ENCODE peak calls at places on chromosomes 16 and 17, in five cellular contexts. L is GM12878, W is IMR-90, G is A549, R is HepG2. P is an unnamed sample.

GRCh38 chr17:16129441-16129840 is 85.9 kb downstream of the NCOR1 start:
- DNase-seq in L (no peak), W (no peak), G (no peak), R (no peak), P (no peak)

GRCh38 chr16:10405386-10405939 is 19.6 kb downstream of the ATF7IP2 start:
- DNase-seq in L (no peak), W (peak), G (no peak), R (peak), P (no peak)

GRCh38 chr16:66569827-66570405 is 3.7 kb downstream of the CMTM1 start:
- DNase-seq in L (no peak), W (peak), G (peak), R (no peak), P (no peak)

GRCh38 chr17:31582151-31582907 is 190.9 kb downstream of the RAB11FIP4 start:
- DNase-seq in L (peak), W (peak), G (no peak), R (no peak), P (no peak)

GRCh38 chr16:86584726-86585721 is 6.7 kb downstream of the FOXL1 start:
- DNase-seq in L (no peak), W (no peak), G (no peak), R (no peak), P (no peak)

GRCh38 chr17:68457168-68457538 is at the start of gene WIPI1:
- DNase-seq in L (no peak), W (no peak), G (no peak), R (peak), P (no peak)

GRCh38 chr16:50309527-50310307 is 43.4 kb downstream of the ADCY7 start:
- DNase-seq in L (no peak), W (no peak), G (no peak), R (peak), P (peak)

GRCh38 chr17:50107790-50108414 is 12.8 kb downstream of the PDK2 start:
- DNase-seq in L (no peak), W (peak), G (no peak), R (no peak), P (no peak)

GRCh38 chr17:77404812-77405581 is 264.2 kb downstream of the SEC14L1 start:
- DNase-seq in L (peak), W (peak), G (no peak), R (no peak), P (no peak)

GRCh38 chr17:75130632-75131277 is 787 bp downstream of the NT5C start:
- DNase-seq in L (no peak), W (peak), G (peak), R (peak), P (peak)

GRCh38 chr16:66603537-66604375 is 748 bp upstream of the CMTM3 start:
- DNase-seq in L (no peak), W (peak), G (peak), R (peak), P (peak)

DNA sequence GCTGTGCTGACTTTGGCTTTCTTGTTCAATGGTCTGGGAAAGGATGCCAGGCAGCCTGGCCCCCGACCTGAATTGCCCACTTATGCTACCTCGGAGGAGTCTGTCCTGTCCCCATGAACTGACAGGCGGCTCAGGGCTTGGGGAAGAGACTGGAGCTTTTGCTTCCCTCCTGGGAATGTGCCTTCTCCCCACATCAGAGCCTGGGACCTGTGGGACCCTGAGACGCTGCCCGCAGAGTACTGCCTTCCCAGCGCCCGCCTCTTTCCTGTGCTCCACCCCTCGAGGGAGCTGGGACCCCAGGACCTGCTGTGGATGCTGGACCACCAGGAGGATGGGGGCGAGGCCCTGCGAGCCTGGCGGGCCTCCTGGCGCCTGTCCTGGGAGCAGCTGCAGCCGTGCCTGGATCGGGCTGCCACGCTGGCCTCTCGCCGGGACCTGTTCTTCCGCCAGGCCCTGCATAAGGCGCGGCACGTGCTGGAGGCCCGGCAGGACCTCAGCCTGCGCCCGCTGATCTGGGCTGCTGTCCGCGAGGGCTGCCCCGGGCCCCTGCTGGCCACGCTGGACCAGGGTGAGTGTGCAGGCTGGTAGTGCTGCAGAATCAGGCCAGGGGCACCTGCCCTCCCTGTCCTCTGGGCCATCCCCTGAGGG is 18.5 kb downstream of the FCSK start:
- DNase-seq in L (no peak), W (no peak), G (no peak), R (no peak), P (no peak)
- H3K4me3 ChIP-seq in L (no peak), W (no peak), G (no peak), R (no peak), P (no peak)

DNA sequence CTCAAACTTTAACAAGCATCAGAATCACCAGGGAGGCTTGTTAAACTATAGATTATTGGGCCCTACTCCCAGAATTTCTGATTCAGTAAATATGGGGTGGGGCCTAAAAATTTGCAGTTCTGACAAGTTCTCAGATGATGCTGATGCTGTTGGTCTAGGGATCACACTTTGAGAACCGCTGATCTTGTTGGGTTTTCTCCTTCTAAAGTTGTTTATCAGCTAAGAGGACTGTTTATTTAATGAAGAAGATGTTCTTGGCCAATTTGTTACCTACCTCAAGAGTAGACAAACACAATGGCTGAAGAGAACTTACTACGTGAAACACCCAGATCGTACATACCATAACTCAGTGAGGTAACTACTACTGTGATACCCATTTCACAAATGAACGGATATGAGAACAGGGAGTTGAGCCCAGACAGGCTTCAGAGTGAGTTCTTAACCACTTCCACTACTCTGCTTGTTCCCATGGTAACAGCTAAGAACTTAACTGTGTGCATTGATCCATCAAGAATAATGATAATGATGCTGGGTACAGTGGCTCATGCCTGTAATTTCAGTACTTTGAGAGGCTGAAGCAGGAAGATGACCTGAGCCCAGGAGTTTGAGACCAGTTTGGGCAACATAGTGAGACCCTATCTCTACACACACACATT is 85.3 kb upstream of the NSRP1 start:
- DNase-seq in L (peak), W (no peak), G (no peak), R (no peak), P (no peak)
- TF ChIP-seq USF2 in L (no peak), W (no peak), G (no peak), R (no peak), P (no peak)

DNA sequence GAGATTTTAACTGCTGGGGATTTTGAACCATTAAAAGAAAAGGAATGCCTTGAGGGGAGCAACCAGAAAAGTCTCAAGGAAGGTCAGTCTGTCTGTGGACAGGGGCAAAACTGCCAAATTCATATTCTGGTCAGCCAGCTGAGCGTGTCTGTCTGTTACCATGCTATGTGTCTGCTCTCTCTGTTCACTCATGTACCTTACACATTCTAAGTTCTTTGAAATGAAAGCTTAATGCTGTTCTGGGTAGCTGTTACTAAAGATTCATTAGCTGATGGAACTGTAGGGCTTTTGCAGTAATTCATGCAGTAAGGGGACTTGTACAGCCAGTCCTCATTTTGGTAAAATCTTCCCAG is 115.8 kb downstream of the MRTFB start:
- DNase-seq in L (no peak), W (no peak), G (no peak), R (no peak), P (no peak)
- H3K4me3 ChIP-seq in L (no peak), W (no peak), G (no peak), R (no peak), P (peak)

GRCh38 chr17:79760197-79760906 is 17.6 kb upstream of the CBX2 start:
- DNase-seq in L (no peak), W (no peak), G (no peak), R (peak), P (no peak)
- TF ChIP-seq USF2 in L (no peak), W (no peak), G (no peak), R (no peak), P (no peak)

DNA sequence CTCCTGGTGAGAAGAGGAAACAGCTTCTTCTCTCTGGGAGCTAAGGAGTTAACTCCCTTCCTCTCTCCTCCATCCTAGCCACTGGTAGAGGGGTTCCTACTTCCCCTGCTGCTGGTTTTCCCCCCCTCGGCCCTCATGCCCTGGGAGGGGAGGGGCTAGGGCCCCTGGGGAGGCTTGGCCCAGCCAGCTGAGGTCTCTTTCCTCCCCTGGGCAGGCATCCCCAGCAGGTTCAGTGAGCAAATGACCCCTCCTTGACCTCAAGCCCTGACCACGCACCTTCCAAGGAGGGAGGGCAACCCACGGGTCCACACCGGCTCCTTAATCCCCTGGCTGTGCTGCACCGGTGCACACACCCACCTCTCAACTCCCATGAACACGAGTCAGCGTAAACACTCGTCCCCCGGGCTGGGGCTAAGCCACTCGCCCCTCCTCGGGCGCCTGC is 33.9 kb downstream of the SRCIN1 start:
- DNase-seq in L (no peak), W (no peak), G (peak), R (no peak), P (peak)
- H3K4me3 ChIP-seq in L (no peak), W (no peak), G (peak), R (no peak), P (no peak)

P was measured in SK-N-SH.